ENCODE peak calls at places on chromosome 7, in ten cellular contexts. R, A, F, Q, C, K, L, T, S and P are unnamed samples.

GRCh38 chr7:111101856-111102646 is 11.1 kb downstream of the LRRN3 start:
- DNase-seq in R (no peak), A (no peak), F (no peak), Q (no peak), C (no peak), K (no peak), L (no peak), T (no peak), S (no peak), P (no peak)

GRCh38 chr7:117489016-117489415 is 9.2 kb downstream of the CFTR start:
- DNase-seq in R (no peak), A (no peak), F (no peak), Q (no peak), C (no peak), K (no peak), L (no peak), T (no peak), S (no peak), P (no peak)

GRCh38 chr7:17646181-17646956 is 293.9 kb downstream of the SNX13 start:
- DNase-seq in R (no peak), A (no peak), F (no peak), Q (peak; percentile 23), C (no peak), K (no peak), L (no peak), T (peak; percentile 57), S (no peak), P (peak; percentile 6)

GRCh38 chr7:93949468-93949867 is 27.9 kb downstream of the GNG11 start:
- DNase-seq in R (no peak), A (no peak), F (peak; percentile 36), Q (peak; percentile 67), C (peak; percentile 5), K (no peak), L (no peak), T (peak; percentile 3), S (no peak), P (no peak)

GRCh38 chr7:134890246-134891240 is 95.8 kb upstream of the AGBL3 start:
- DNase-seq in R (no peak), A (peak; percentile 11), F (no peak), Q (no peak), C (no peak), K (no peak), L (no peak), T (peak; percentile 90), S (no peak), P (no peak)

GRCh38 chr7:83005410-83005809 is 157.3 kb downstream of the PCLO start:
- DNase-seq in R (no peak), A (no peak), F (no peak), Q (no peak), C (no peak), K (no peak), L (no peak), T (no peak), S (peak; percentile 7), P (no peak)

GRCh38 chr7:12138421-12138820 is 72.7 kb upstream of the TMEM106B start:
- DNase-seq in R (no peak), A (no peak), F (no peak), Q (no peak), C (no peak), K (no peak), L (no peak), T (no peak), S (no peak), P (no peak)

GRCh38 chr7:147419001-147419400 is 1171.6 kb upstream of the C7orf33 start:
- DNase-seq in R (no peak), A (no peak), F (no peak), Q (no peak), C (no peak), K (no peak), L (no peak), T (no peak), S (no peak), P (no peak)

GRCh38 chr7:133121175-133121844 is 39.4 kb upstream of the CHCHD3 start:
- DNase-seq in R (no peak), A (no peak), F (no peak), Q (no peak), C (no peak), K (no peak), L (no peak), T (no peak), S (no peak), P (no peak)

GRCh38 chr7:37510043-37510634 is 61.5 kb upstream of the ELMO1 start:
- DNase-seq in R (no peak), A (peak; percentile 36), F (no peak), Q (no peak), C (peak; percentile 12), K (no peak), L (no peak), T (no peak), S (no peak), P (no peak)

GRCh38 chr7:22109761-22110160 is 164.1 kb upstream of the CDCA7L start:
- DNase-seq in R (no peak), A (peak; percentile 45), F (no peak), Q (no peak), C (peak; percentile 49), K (no peak), L (no peak), T (no peak), S (peak; percentile 6), P (peak; percentile 22)

GRCh38 chr7:665751-666453 is 60.6 kb upstream of the DNAAF5 start:
- DNase-seq in R (no peak), A (no peak), F (no peak), Q (peak; percentile 29), C (no peak), K (no peak), L (no peak), T (no peak), S (no peak), P (no peak)

GRCh38 chr7:537911-538634 is 18.4 kb upstream of the PDGFA start:
- DNase-seq in R (no peak), A (no peak), F (peak; percentile 63), Q (peak; percentile 89), C (peak; percentile 100), K (no peak), L (no peak), T (peak; percentile 87), S (peak; percentile 83), P (no peak)